ENCODE peak calls at places on chromosomes 4 and X, in five cellular contexts. V is IMR-90, O is body of pancreas, J is heart left ventricle, P is suprapubic skin. D is an unnamed sample. For H3K27me3, the result is how much of the 10 kb centered on the place peaks cover.

GRCh38 chr4:6772223-6772928 is 10.2 kb upstream of the KIAA0232 start:
- DNase-seq in P (no peak), J (no peak), V (no peak), O (peak), D (no peak)

GRCh38 chrX:12308420-12308819 is 170.1 kb downstream of the FRMPD4 start:
- DNase-seq in J (no peak), V (no peak), P (no peak), O (no peak), D (no peak)

GRCh38 chrX:9997524-9997923 is 30.4 kb downstream of the CLDN34 start:
- DNase-seq in O (no peak), V (no peak), J (no peak), P (no peak), D (no peak)

GRCh38 chr4:3372933-3373465 is 68.8 kb upstream of the HGFAC start:
- DNase-seq in J (peak), O (peak), P (no peak), V (no peak), D (peak)

GRCh38 chr4:185799442-185799841 is 12.6 kb downstream of the SORBS2 start:
- DNase-seq in P (no peak), J (no peak), V (no peak), O (no peak), D (no peak)

GRCh38 chrX:23403849-23404248 is 69.2 kb downstream of the PTCHD1 start:
- DNase-seq in O (no peak), V (no peak), P (no peak), J (no peak), D (no peak)

GRCh38 chr4:74054483-74055032 is 16.1 kb upstream of the CXCL3 start:
- DNase-seq in O (no peak), P (no peak), J (no peak), V (no peak), D (no peak)

GRCh38 chr4:77158487-77158861 is 1.5 kb downstream of the CCNG2 start:
- DNase-seq in V (no peak), J (no peak), O (no peak), P (no peak), D (peak)

GRCh38 chr4:85968945-85969830 is 390.7 kb downstream of the MAPK10 start:
- DNase-seq in V (peak), O (no peak), P (no peak), J (no peak), D (no peak)

GRCh38 chrX:30822719-30823118 is 66.3 kb downstream of the TAB3 start:
- DNase-seq in P (no peak), V (no peak), J (no peak), O (no peak), D (no peak)

GRCh38 chrX:110180928-110181310 is 137.0 kb downstream of the AMMECR1 start:
- DNase-seq in J (no peak), O (no peak), P (no peak), V (peak), D (no peak)

GRCh38 chr4:184807797-184808718 is 17.7 kb downstream of the ACSL1 start:
- DNase-seq in O (peak), V (peak), P (no peak), J (peak), D (no peak)

GRCh38 chrX:19865567-19866363 is 21.6 kb downstream of the SH3KBP1 start:
- DNase-seq in V (no peak), P (no peak), O (no peak), J (no peak), D (no peak)

GRCh38 chrX:68833855-68834331 is 5.1 kb downstream of the EFNB1 start:
- DNase-seq in O (no peak), V (no peak), P (peak), J (no peak), D (peak)

GRCh38 chr4:144583658-144584057 is 62.3 kb upstream of the HHIP start:
- DNase-seq in V (peak), J (no peak), P (no peak), O (no peak), D (no peak)

DNA sequence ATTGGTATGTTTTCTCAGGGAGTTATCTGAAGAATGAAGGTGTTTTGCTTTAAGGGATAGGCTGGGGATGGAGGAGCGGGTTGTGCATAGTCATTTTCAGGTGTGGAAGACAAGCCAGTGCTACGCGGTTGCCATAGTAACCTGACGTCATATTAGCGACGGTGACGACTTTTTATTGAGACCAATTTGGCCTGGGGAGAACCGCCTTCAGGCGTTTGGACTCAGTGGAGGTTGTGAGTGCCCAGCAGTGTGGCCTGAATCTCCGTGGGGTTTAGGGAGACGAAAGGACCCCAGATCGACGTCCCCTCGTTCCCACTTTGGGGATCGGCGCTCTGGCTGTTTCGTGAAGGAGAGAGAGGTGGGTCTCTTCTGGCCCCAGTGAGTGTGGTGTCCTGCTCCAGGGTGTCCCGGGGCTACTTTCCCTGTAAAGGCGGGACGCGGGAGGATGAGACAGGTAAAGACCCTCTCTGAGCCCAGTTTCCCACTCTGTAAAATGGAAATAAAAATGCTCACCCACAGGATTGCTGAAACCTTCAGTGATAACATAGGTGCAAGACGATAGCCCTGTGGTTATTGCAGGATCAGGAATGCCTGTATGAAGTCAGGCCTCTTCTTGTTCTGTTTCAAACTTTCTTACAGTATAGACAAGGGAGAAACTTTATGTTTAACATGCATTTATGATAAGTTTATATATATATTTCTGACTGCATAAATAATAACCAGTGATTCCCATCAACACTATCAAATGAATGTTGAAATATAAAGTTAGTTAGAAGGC is 48.6 kb downstream of the GPRASP3 start:
- DNase-seq in V (peak), P (peak), O (peak), J (peak), D (peak)
- TF ChIP-seq POLR2A in V (peak), P (no peak), O (peak), J (no peak), D (no peak)

GRCh38 chr4:61447918-61448317 is 247.8 kb downstream of the ADGRL3 start:
- DNase-seq in O (no peak), J (no peak), V (no peak), P (no peak), D (no peak)
- TF ChIP-seq CTCF in O (no peak), J (no peak), V (no peak), P (no peak), D (no peak)

GRCh38 chr4:153787156-153787555 is 1.7 kb downstream of the SFRP2 start:
- DNase-seq in P (no peak), O (no peak), V (no peak), J (no peak), D (no peak)
- H3K27me3 ChIP-seq in P (half or more), O (under half), V (half or more), J (under half), D (under half)

DNA sequence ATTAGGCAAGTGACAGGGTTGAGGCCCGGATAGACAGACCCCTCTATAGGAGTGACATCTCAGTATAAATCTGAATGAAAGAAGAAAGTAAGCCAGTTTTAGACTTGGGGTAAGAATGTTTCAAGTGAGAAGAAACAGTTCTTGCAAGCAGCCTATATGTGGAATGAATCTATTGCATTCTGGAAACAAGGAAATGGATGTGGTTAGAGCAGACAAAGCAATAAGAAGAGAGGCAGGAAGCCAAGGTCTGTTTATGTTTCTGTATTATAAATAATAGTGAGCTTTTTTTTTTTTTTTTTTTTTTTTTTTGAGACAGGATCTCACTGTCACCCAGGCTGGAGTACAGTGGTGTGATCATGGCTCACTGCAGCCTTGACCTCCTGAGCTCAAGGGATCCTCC is 255.8 kb downstream of the UNC5C start:
- DNase-seq in P (no peak), J (no peak), O (no peak), V (no peak), D (no peak)
- TF ChIP-seq POLR2A in P (no peak), J (no peak), O (no peak), V (no peak), D (no peak)

GRCh38 chrX:78747471-78747870 is at the start of gene LPAR4:
- DNase-seq in O (no peak), J (peak), P (no peak), V (no peak), D (no peak)

DNA sequence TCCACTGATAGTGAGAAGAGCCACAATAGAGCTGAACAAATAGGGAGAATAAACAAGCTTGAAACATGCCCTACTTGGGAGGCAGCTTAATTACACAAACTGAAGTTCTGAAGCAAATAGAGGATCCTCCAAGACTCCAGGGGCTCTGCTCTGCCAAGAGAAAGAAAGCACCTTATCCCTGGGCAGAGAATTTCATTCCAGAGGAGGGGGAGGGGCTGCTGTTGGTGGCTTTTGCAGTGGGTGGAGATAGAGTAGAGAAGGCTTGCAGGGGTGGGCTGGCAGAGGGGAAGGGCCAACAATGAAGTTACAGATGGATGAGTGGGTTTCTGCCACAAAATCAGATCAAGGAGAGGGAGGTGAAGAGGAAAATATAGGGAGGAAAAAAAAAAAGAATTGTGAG is 1.0 kb upstream of the LPAR4 start:
- DNase-seq in O (no peak), V (no peak), J (no peak), P (no peak), D (no peak)
- TF ChIP-seq CTCF in O (no peak), V (no peak), J (no peak), P (no peak), D (no peak)

GRCh38 chr4:133150643-133151300 is 1.7 kb downstream of the PCDH10 start:
- DNase-seq in P (no peak), V (no peak), O (peak), J (no peak), D (no peak)
- H3K27me3 ChIP-seq in P (half or more), V (under half), O (under half), J (half or more), D (under half)

GRCh38 chrX:38656350-38656915 is 95.1 kb downstream of the TSPAN7 start:
- DNase-seq in V (no peak), O (no peak), J (no peak), P (no peak), D (no peak)

GRCh38 chrX:38654302-38654701 is 93.0 kb downstream of the TSPAN7 start:
- DNase-seq in O (no peak), V (peak), J (no peak), P (no peak), D (no peak)

GRCh38 chrX:38649674-38650647 is 88.6 kb downstream of the TSPAN7 start:
- DNase-seq in P (no peak), O (no peak), V (no peak), J (peak), D (no peak)

GRCh38 chrX:38651625-38652601 is 90.6 kb downstream of the TSPAN7 start:
- DNase-seq in V (no peak), O (no peak), P (no peak), J (no peak), D (no peak)

DNA sequence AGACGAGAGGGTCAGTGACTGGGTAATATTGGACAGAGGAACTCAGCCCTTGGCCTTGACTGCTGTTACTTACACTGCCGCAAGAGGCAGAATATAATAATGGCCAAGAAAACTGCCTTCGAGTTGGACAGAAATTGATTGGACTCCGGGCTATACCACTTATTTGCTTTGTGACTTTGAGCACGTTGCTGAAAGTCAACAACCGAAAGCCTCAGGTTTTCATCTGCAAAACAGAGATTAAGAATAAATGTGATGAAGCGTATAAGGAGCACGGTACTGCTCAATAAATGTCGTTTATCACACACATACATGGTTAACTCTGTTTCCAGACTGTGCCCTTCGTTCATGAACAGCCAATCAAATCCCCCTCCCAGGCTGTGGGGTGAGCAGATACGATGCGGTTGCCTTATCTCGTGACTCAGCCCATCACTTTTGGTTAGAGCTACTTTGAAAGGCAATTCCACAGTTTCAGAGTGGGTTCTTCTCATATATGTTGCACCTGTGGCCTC is 91.6 kb downstream of the TSPAN7 start:
- DNase-seq in O (no peak), V (no peak), J (no peak), P (no peak), D (no peak)
- TF ChIP-seq POLR2A in O (no peak), V (no peak), J (no peak), P (no peak), D (no peak)